ENCODE peak calls at places on chromosomes 6 and 20, in six cellular contexts. P, B, N, Q, X and W are unnamed samples.

GRCh38 chr20:34538671-34539123 is 19.8 kb upstream of the MAP1LC3A start:
- DNase-seq in X (peak), B (peak), P (peak), N (peak), Q (no peak), W (peak)

GRCh38 chr6:154605207-154605877 is 94.9 kb upstream of the CNKSR3 start:
- DNase-seq in B (no peak), N (no peak), Q (no peak), X (no peak), P (peak), W (no peak)

GRCh38 chr6:33073431-33073871 is at the start of gene HLA-DPA1:
- DNase-seq in N (peak), P (peak), X (no peak), B (no peak), Q (peak), W (no peak)

GRCh38 chr6:151087861-151088598 is 151.7 kb upstream of the AKAP12 start:
- DNase-seq in B (peak), P (no peak), Q (no peak), N (no peak), X (no peak), W (no peak)

GRCh38 chr6:145532361-145532760 is 203.0 kb downstream of the EPM2A start:
- DNase-seq in P (no peak), Q (no peak), B (no peak), N (no peak), X (no peak), W (no peak)

GRCh38 chr6:75203721-75204120 is 2.1 kb downstream of the COL12A1 start:
- DNase-seq in N (no peak), B (no peak), Q (no peak), X (no peak), P (no peak), W (no peak)

GRCh38 chr6:160420253-160420968 is 72.2 kb downstream of the SLC22A3 start:
- DNase-seq in B (no peak), Q (no peak), X (no peak), P (no peak), N (no peak), W (no peak)

GRCh38 chr6:169250660-169251059 is 3.0 kb downstream of the THBS2 start:
- DNase-seq in P (peak), N (no peak), Q (peak), B (peak), X (peak), W (no peak)

GRCh38 chr6:42229720-42230119 is 12.1 kb upstream of the MRPS10 start:
- DNase-seq in B (no peak), X (no peak), P (no peak), N (no peak), Q (no peak), W (no peak)